ENCODE peak calls at places on chromosomes 6 and 20, in five cellular contexts. R is sigmoid colon, P is fibroblast of pulmonary artery, X is cardiac fibroblast, M is tibial artery. B is an unnamed sample.

GRCh38 chr6:107320126-107320525 is 139.2 kb downstream of the PDSS2 start:
- DNase-seq in X (peak; percentile 71), M (no peak), P (peak; percentile 24), R (no peak), B (no peak)

GRCh38 chr6:125155344-125155743 is 1.8 kb downstream of the TPD52L1 start:
- DNase-seq in X (no peak), P (no peak), R (no peak), M (no peak), B (no peak)

GRCh38 chr6:37779111-37779800 is 40.3 kb upstream of the ZFAND3 start:
- DNase-seq in X (no peak), P (no peak), R (no peak), M (no peak), B (no peak)

GRCh38 chr6:110514818-110515217 is 38.4 kb upstream of the SLC22A16 start:
- DNase-seq in P (no peak), X (no peak), M (no peak), R (no peak), B (no peak)

GRCh38 chr6:44956426-44956825 is 371.7 kb upstream of the RUNX2 start:
- DNase-seq in X (no peak), P (peak; percentile 21), M (no peak), R (no peak), B (peak; percentile 26)

GRCh38 chr20:23106271-23106851 is 20.2 kb upstream of the CD93 start:
- DNase-seq in X (peak; percentile 62), M (no peak), P (peak; percentile 75), R (no peak), B (peak; percentile 60)

GRCh38 chr6:113825776-113826175 is 31.4 kb upstream of the MARCKS start:
- DNase-seq in X (peak; percentile 57), P (peak; percentile 77), R (peak; percentile 94), M (peak; percentile 87), B (peak; percentile 68)

GRCh38 chr6:108755257-108756240 is 92.7 kb upstream of the ARMC2 start:
- DNase-seq in M (peak; percentile 70), X (peak; percentile 46), P (peak; percentile 27), R (no peak), B (peak; percentile 28)

GRCh38 chr6:100078509-100078908 is 84.5 kb upstream of the MCHR2 start:
- DNase-seq in M (no peak), P (peak; percentile 24), R (no peak), X (peak; percentile 36), B (peak; percentile 11)

GRCh38 chr6:149482542-149483261 is 2.1 kb downstream of the ZC3H12D start:
- DNase-seq in M (no peak), P (no peak), X (no peak), R (no peak), B (no peak)

GRCh38 chr6:111118816-111119215 is 31.5 kb downstream of the SLC16A10 start:
- DNase-seq in R (no peak), P (no peak), M (no peak), X (no peak), B (no peak)

GRCh38 chr6:20837189-20837588 is 302.9 kb downstream of the CDKAL1 start:
- DNase-seq in X (no peak), R (no peak), P (no peak), M (no peak), B (no peak)

GRCh38 chr6:107931894-107932293 is 26.1 kb downstream of the SEC63 start:
- DNase-seq in M (no peak), X (no peak), R (no peak), P (no peak), B (no peak)

GRCh38 chr20:1876975-1877603 is 18.1 kb upstream of the SIRPA start:
- DNase-seq in R (no peak), P (peak; percentile 46), X (no peak), M (no peak), B (peak; percentile 27)

DNA sequence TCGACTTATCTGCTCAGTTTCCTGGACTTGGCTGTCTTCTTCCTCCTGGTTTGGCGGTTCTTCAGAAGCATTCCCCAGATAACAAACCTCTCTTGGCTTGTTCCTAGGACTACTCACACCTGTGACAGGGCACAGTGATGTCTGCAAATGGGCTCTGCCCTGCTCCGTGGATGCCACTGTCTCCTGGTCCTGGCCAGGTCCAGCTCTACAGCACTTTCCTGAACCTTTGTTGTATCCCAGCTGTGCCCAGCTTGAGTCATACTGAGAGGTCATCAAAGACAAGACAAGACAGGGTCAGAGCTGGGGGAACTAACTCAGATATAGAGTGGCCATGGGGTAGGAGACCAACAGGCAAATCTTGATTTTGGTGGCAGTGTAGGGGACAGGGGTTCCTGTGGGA is 102.7 kb upstream of the SLC22A23 start:
- DNase-seq in P (no peak), R (no peak), M (no peak), X (no peak), B (no peak)
- TF ChIP-seq CTCF in P (no peak), R (no peak), M (no peak), X (no peak), B (no peak)

GRCh38 chr6:13194852-13195251 is 133.5 kb downstream of the TBC1D7 start:
- DNase-seq in R (no peak), M (no peak), P (peak; percentile 81), X (peak; percentile 81), B (peak; percentile 87)
- TF ChIP-seq CTCF in R (no peak), M (peak; percentile 16), P (peak; percentile 79), X (peak; percentile 73), B (peak; percentile 82)

DNA sequence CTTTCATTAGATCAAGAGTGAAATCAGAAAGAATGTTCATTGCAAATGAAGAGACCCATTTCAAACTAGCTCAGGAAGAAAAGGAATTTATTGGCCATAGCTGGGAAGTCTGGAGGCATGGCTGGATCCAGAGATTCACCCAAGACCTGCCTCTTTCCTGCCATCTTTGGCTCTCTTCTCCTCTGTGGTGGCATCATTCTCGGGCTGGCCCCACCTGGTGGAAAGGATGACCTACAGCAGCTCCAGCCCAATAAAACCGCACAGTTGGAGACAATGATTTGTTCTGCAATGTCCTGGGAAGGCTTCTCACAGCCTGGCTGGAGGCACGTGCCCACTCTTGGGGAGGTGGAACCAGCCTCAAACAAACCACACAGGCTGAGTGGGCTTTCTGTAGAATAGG is 18.1 kb upstream of the FERMT1 start:
- DNase-seq in X (peak; percentile 23), M (no peak), R (no peak), P (no peak), B (peak; percentile 17)
- TF ChIP-seq CTCF in X (no peak), M (no peak), R (no peak), P (peak; percentile 19), B (peak; percentile 44)

GRCh38 chr6:1131285-1132079 is 180.4 kb upstream of the FOXQ1 start:
- DNase-seq in R (no peak), X (no peak), P (no peak), M (no peak), B (peak; percentile 52)
- TF ChIP-seq CTCF in R (no peak), X (no peak), P (no peak), M (no peak), B (no peak)

GRCh38 chr6:24284006-24284405 is 73.9 kb downstream of the DCDC2 start:
- DNase-seq in X (no peak), R (no peak), M (no peak), P (no peak), B (no peak)
- TF ChIP-seq CTCF in X (no peak), R (no peak), M (no peak), P (no peak), B (no peak)

GRCh38 chr6:36731622-36732310 is 34.1 kb downstream of the RAB44 start:
- DNase-seq in M (no peak), X (no peak), R (peak; percentile 27), P (no peak), B (no peak)
- TF ChIP-seq CTCF in M (no peak), X (no peak), R (no peak), P (no peak), B (no peak)

DNA sequence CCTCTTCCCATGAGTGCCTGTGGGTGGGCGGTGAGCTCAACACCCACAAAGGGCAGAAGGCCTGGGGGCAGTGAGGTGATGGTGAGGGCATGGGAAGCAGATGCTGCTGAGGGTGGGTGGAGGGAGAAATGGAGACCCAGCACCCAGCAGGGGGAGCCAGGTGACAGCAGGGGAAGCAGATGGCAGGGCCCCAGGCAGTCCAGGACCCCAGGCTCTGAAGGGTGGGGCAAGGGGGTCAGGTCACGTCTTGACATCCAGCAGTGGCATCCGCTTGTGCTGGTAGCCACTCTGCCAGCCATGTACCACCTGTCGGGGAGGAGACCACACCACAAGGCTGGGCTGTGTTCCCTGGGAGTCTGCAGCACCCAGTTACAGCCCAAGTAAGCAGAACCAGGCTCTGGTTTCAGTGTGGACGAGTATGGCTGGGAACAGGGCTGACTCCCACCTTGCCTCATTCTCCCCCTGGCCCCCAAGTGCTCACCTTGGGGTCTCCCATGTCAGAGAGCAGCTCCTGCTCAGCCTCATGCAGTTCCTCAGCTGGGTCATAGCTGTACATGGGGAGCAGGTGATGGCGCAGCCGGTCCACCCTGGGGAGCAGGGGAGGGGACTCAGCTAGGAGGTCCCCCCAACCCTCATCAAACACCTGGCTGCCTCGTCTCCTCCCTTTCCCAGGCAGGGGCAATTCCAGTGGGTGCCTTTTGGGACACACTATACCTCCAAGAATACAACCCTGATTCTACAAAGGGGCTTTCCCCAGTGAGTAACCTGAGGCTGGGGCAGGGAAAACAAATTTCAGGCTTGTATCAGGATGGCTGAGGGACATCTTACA is 2.0 kb downstream of the SMIM29 start:
- DNase-seq in M (no peak), X (peak; percentile 35), R (peak; percentile 62), P (no peak), B (peak; percentile 53)
- TF ChIP-seq CTCF in M (no peak), X (peak; percentile 50), R (no peak), P (peak; percentile 53), B (peak; percentile 74)

GRCh38 chr6:84597238-84597875 is 167.0 kb downstream of the TBX18 start:
- DNase-seq in X (peak; percentile 28), P (peak; percentile 48), M (no peak), R (no peak), B (peak; percentile 72)
- TF ChIP-seq CTCF in X (no peak), P (no peak), M (no peak), R (no peak), B (no peak)

DNA sequence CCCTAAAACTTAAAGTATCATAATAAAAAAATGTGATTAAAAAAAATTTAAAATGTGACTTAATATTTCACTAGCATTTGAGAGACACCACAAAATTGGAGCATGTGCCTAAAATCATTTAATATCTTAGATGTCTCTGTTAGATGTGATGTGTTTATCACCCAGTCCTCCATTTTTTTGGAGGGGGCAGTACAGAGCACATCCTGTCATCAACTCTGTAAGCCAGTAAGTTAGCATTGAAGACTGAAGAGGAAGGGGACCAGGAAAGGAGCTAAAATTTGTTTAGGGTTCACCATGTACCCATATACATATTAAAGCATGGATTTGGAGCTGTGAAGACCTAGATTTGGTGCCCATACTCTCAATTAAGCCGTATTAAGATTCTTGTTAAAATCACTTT is 30.7 kb upstream of the ADIG start:
- DNase-seq in R (no peak), P (no peak), X (no peak), M (no peak), B (no peak)
- TF ChIP-seq CTCF in R (no peak), P (no peak), X (peak; percentile 20), M (no peak), B (peak; percentile 16)

GRCh38 chr6:29976588-29977424 is 34.5 kb downstream of the HLA-A start:
- DNase-seq in M (peak; percentile 95), P (peak; percentile 72), R (peak; percentile 92), X (peak; percentile 74), B (peak; percentile 71)
- TF ChIP-seq CTCF in M (peak; percentile 29), P (peak; percentile 36), R (peak; percentile 18), X (peak; percentile 48), B (peak; percentile 63)